ENCODE peak calls at places on chromosomes 4 and X, in eight cellular contexts. C, B, V, X, R, K, F and G are unnamed samples.

GRCh38 chr4:144787365-144788263 is 141.7 kb downstream of the HHIP start:
- DNase-seq in C (peak), B (peak), V (peak), X (peak), R (no peak), K (no peak), F (no peak), G (no peak)

GRCh38 chrX:152635941-152636340 is 1.8 kb upstream of the GABRQ start:
- DNase-seq in C (peak), B (peak), V (peak), X (peak), R (no peak), K (no peak), F (peak), G (peak)

GRCh38 chr4:81136161-81136910 is 78.7 kb downstream of the PRKG2 start:
- DNase-seq in C (peak), B (no peak), V (no peak), X (peak), R (no peak), K (no peak), F (no peak), G (peak)

GRCh38 chrX:107323786-107324492 is 117.5 kb downstream of the DNAAF6 start:
- DNase-seq in C (no peak), B (no peak), V (no peak), X (no peak), R (no peak), K (no peak), F (no peak), G (no peak)

GRCh38 chr4:185307136-185307950 is 88.4 kb downstream of the LRP2BP start:
- DNase-seq in C (no peak), B (no peak), V (no peak), X (no peak), R (no peak), K (no peak), F (no peak), G (no peak)

GRCh38 chr4:41455215-41455614 is 82.7 kb upstream of the LIMCH1 start:
- DNase-seq in C (no peak), B (no peak), V (no peak), X (no peak), R (no peak), K (no peak), F (peak), G (no peak)

GRCh38 chrX:97529801-97530200 is 646.1 kb downstream of the RPA4 start:
- DNase-seq in C (no peak), B (no peak), V (no peak), X (no peak), R (no peak), K (no peak), F (no peak), G (no peak)

GRCh38 chr4:2417196-2417764 is 1.2 kb downstream of the ZFYVE28 start:
- DNase-seq in C (no peak), B (no peak), V (no peak), X (no peak), R (peak), K (no peak), F (no peak), G (no peak)